ENCODE peak calls at places on chromosomes 11 and 22, in four cellular contexts. One of them, this sample, is unnamed.

GRCh38 chr11:6719588-6719987 is 36.4 kb upstream of the MRPL17 start:
- DNase-seq in GM12878: no peak
- DNase-seq in H1: no peak
- DNase-seq in HepG2: no peak
- DNase-seq in this sample: no peak

GRCh38 chr11:129143335-129143734 is 48.8 kb downstream of the ARHGAP32 start:
- DNase-seq in HepG2: peak
- DNase-seq in H1: no peak
- DNase-seq in GM12878: no peak
- DNase-seq in this sample: no peak

GRCh38 chr22:37818397-37819099 is 4.6 kb upstream of the GALR3 start:
- DNase-seq in GM12878: no peak
- DNase-seq in H1: peak
- DNase-seq in HepG2: no peak
- DNase-seq in this sample: no peak

GRCh38 chr11:125389339-125390166 is 106.5 kb downstream of the FEZ1 start:
- DNase-seq in H1: no peak
- DNase-seq in HepG2: no peak
- DNase-seq in GM12878: no peak
- DNase-seq in this sample: no peak

GRCh38 chr22:22697377-22698120 is 53.1 kb downstream of the GGTLC2 start:
- DNase-seq in GM12878: no peak
- DNase-seq in HepG2: no peak
- DNase-seq in H1: no peak
- DNase-seq in this sample: no peak

GRCh38 chr11:111360150-111361043 is 18.7 kb downstream of the POU2AF1 start:
- DNase-seq in GM12878: no peak
- DNase-seq in HepG2: peak
- DNase-seq in H1: no peak
- DNase-seq in this sample: no peak

GRCh38 chr22:43118953-43119458 is 8.5 kb downstream of the BIK start:
- DNase-seq in GM12878: peak
- DNase-seq in HepG2: no peak
- DNase-seq in H1: no peak
- DNase-seq in this sample: no peak

GRCh38 chr11:72684236-72684912 is 10.2 kb upstream of the PDE2A start:
- DNase-seq in GM12878: no peak
- DNase-seq in HepG2: peak
- DNase-seq in H1: peak
- DNase-seq in this sample: peak

GRCh38 chr11:59135648-59136461 is 6.8 kb upstream of the FAM111A start:
- DNase-seq in GM12878: peak
- DNase-seq in HepG2: peak
- DNase-seq in H1: peak
- DNase-seq in this sample: peak

GRCh38 chr22:46084943-46085830 is 65.1 kb upstream of the PPARA start:
- DNase-seq in HepG2: no peak
- DNase-seq in GM12878: no peak
- DNase-seq in H1: no peak
- DNase-seq in this sample: peak

GRCh38 chr22:21947040-21948014 is 5.3 kb downstream of the PPM1F start:
- DNase-seq in H1: peak
- DNase-seq in HepG2: peak
- DNase-seq in GM12878: no peak
- DNase-seq in this sample: peak

GRCh38 chr11:16985297-16985696 is 28.9 kb downstream of the PLEKHA7 start:
- DNase-seq in HepG2: peak
- DNase-seq in GM12878: no peak
- DNase-seq in H1: no peak
- DNase-seq in this sample: no peak

GRCh38 chr11:118908931-118909618 is 16.7 kb downstream of the BCL9L start:
- DNase-seq in H1: peak
- DNase-seq in HepG2: no peak
- DNase-seq in GM12878: no peak
- DNase-seq in this sample: peak
- TF ChIP-seq TCF12 in H1: no peak
- TF ChIP-seq TCF12 in HepG2: no peak
- TF ChIP-seq TCF12 in GM12878: no peak
- TF ChIP-seq TCF12 in this sample: peak

GRCh38 chr11:119148855-119149370 is at the start of gene ABCG4:
- DNase-seq in HepG2: no peak
- DNase-seq in H1: peak
- DNase-seq in GM12878: no peak
- DNase-seq in this sample: peak

GRCh38 chr11:119147604-119148333 is 1.1 kb upstream of the ABCG4 start:
- DNase-seq in H1: no peak
- DNase-seq in HepG2: no peak
- DNase-seq in GM12878: no peak
- DNase-seq in this sample: no peak

GRCh38 chr11:119149371-119150275 is 771 bp downstream of the ABCG4 start:
- DNase-seq in H1: no peak
- DNase-seq in GM12878: no peak
- DNase-seq in HepG2: no peak
- DNase-seq in this sample: peak

DNA sequence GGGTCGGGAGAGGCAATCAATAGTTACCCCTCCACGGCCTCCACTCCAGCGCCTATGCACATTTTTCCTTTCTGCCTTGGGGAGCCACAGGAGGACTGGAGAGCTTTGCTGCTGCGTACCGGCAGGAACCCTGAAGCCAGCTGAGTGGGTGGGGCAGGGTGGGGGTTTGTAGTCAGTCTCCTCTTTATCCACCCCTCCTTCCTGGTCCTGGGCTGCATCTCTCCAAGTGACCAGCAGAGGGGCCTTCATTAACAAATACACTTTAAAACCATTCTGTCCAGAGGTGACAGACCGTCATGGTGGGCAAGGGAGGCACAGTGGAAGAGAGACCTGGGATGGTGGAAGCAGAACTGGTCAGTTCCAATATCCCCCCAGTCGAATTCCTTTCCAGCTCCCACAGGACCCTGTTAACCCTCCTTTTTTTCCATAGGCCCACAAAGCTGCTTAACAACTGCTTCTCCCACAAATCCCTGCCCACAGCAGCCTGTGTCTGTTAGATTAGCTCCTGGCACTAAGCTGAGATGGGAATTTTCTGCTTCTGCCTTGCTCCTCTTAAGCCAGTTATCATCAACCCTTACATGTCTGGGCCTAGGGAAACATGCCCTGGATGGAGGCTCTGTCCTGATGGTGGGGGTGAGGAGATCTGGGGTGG is 3.9 kb upstream of the ABCG4 start:
- DNase-seq in H1: peak
- DNase-seq in GM12878: no peak
- DNase-seq in HepG2: peak
- DNase-seq in this sample: peak
- TF ChIP-seq TCF12 in H1: no peak
- TF ChIP-seq TCF12 in GM12878: no peak
- TF ChIP-seq TCF12 in HepG2: no peak
- TF ChIP-seq TCF12 in this sample: no peak

GRCh38 chr22:47171441-47172221 is 409.2 kb downstream of the TBC1D22A start:
- DNase-seq in HepG2: no peak
- DNase-seq in H1: no peak
- DNase-seq in GM12878: no peak
- DNase-seq in this sample: no peak

GRCh38 chr22:47174671-47175111 is 412.2 kb downstream of the TBC1D22A start:
- DNase-seq in GM12878: no peak
- DNase-seq in H1: no peak
- DNase-seq in HepG2: no peak
- DNase-seq in this sample: no peak

GRCh38 chr22:47174096-47174495 is 411.6 kb downstream of the TBC1D22A start:
- DNase-seq in HepG2: no peak
- DNase-seq in H1: no peak
- DNase-seq in GM12878: no peak
- DNase-seq in this sample: no peak

GRCh38 chr22:47173535-47174021 is 411.1 kb downstream of the TBC1D22A start:
- DNase-seq in HepG2: no peak
- DNase-seq in GM12878: no peak
- DNase-seq in H1: no peak
- DNase-seq in this sample: no peak

GRCh38 chr22:47172771-47173534 is 410.5 kb downstream of the TBC1D22A start:
- DNase-seq in H1: peak
- DNase-seq in GM12878: no peak
- DNase-seq in HepG2: no peak
- DNase-seq in this sample: no peak
- TF ChIP-seq TCF12 in H1: no peak
- TF ChIP-seq TCF12 in GM12878: no peak
- TF ChIP-seq TCF12 in HepG2: no peak
- TF ChIP-seq TCF12 in this sample: no peak

GRCh38 chr11:35077709-35078695 is 61.0 kb upstream of the CD44 start:
- DNase-seq in HepG2: no peak
- DNase-seq in H1: no peak
- DNase-seq in GM12878: peak
- DNase-seq in this sample: no peak
- TF ChIP-seq TCF12 in HepG2: no peak
- TF ChIP-seq TCF12 in H1: no peak
- TF ChIP-seq TCF12 in GM12878: peak
- TF ChIP-seq TCF12 in this sample: peak

GRCh38 chr11:64371201-64371600 is 12.2 kb downstream of the RPS6KA4 start:
- DNase-seq in H1: no peak
- DNase-seq in GM12878: no peak
- DNase-seq in HepG2: no peak
- DNase-seq in this sample: peak

GRCh38 chr11:64366751-64367150 is 7.8 kb downstream of the RPS6KA4 start:
- DNase-seq in GM12878: no peak
- DNase-seq in H1: no peak
- DNase-seq in HepG2: no peak
- DNase-seq in this sample: no peak

GRCh38 chr11:64369440-64370135 is 10.6 kb downstream of the RPS6KA4 start:
- DNase-seq in H1: peak
- DNase-seq in GM12878: no peak
- DNase-seq in HepG2: no peak
- DNase-seq in this sample: peak

GRCh38 chr11:64367931-64368672 is 9.1 kb downstream of the RPS6KA4 start:
- DNase-seq in GM12878: no peak
- DNase-seq in H1: no peak
- DNase-seq in HepG2: no peak
- DNase-seq in this sample: no peak

GRCh38 chr11:64368673-64369074 is 9.7 kb downstream of the RPS6KA4 start:
- DNase-seq in H1: peak
- DNase-seq in GM12878: no peak
- DNase-seq in HepG2: no peak
- DNase-seq in this sample: no peak
- TF ChIP-seq TCF12 in H1: no peak
- TF ChIP-seq TCF12 in GM12878: no peak
- TF ChIP-seq TCF12 in HepG2: no peak
- TF ChIP-seq TCF12 in this sample: no peak

GRCh38 chr11:119794756-119795155 is 65.8 kb upstream of the NECTIN1 start:
- DNase-seq in H1: no peak
- DNase-seq in HepG2: no peak
- DNase-seq in GM12878: no peak
- DNase-seq in this sample: no peak

GRCh38 chr11:119795231-119795630 is 66.2 kb upstream of the NECTIN1 start:
- DNase-seq in HepG2: no peak
- DNase-seq in H1: no peak
- DNase-seq in GM12878: no peak
- DNase-seq in this sample: no peak

GRCh38 chr11:119793335-119793984 is 64.5 kb upstream of the NECTIN1 start:
- DNase-seq in HepG2: no peak
- DNase-seq in GM12878: no peak
- DNase-seq in H1: no peak
- DNase-seq in this sample: no peak

GRCh38 chr11:119796363-119797060 is 67.5 kb upstream of the NECTIN1 start:
- DNase-seq in GM12878: no peak
- DNase-seq in HepG2: no peak
- DNase-seq in H1: no peak
- DNase-seq in this sample: no peak

GRCh38 chr11:119794141-119794665 is 65.2 kb upstream of the NECTIN1 start:
- DNase-seq in HepG2: no peak
- DNase-seq in H1: no peak
- DNase-seq in GM12878: no peak
- DNase-seq in this sample: no peak
- TF ChIP-seq TCF12 in HepG2: no peak
- TF ChIP-seq TCF12 in H1: no peak
- TF ChIP-seq TCF12 in GM12878: no peak
- TF ChIP-seq TCF12 in this sample: no peak

GRCh38 chr11:87255589-87255988 is 217.9 kb downstream of the TMEM135 start:
- DNase-seq in H1: no peak
- DNase-seq in HepG2: no peak
- DNase-seq in GM12878: no peak
- DNase-seq in this sample: no peak
- TF ChIP-seq TCF12 in H1: no peak
- TF ChIP-seq TCF12 in HepG2: no peak
- TF ChIP-seq TCF12 in GM12878: no peak
- TF ChIP-seq TCF12 in this sample: no peak

GRCh38 chr11:22522225-22522624 is 103.4 kb downstream of the FANCF start:
- DNase-seq in HepG2: no peak
- DNase-seq in GM12878: no peak
- DNase-seq in H1: no peak
- DNase-seq in this sample: no peak

GRCh38 chr11:22516136-22516535 is 109.5 kb downstream of the FANCF start:
- DNase-seq in GM12878: no peak
- DNase-seq in HepG2: no peak
- DNase-seq in H1: no peak
- DNase-seq in this sample: peak

GRCh38 chr11:22521226-22521625 is 104.4 kb downstream of the FANCF start:
- DNase-seq in H1: no peak
- DNase-seq in GM12878: no peak
- DNase-seq in HepG2: peak
- DNase-seq in this sample: no peak
- TF ChIP-seq TCF12 in H1: no peak
- TF ChIP-seq TCF12 in GM12878: no peak
- TF ChIP-seq TCF12 in HepG2: no peak
- TF ChIP-seq TCF12 in this sample: no peak

This sample was measured in SK-N-SH.